ENCODE peak calls at places on chromosomes 4 and X, in four cellular contexts. M is suprapubic skin, H is gastrocnemius medialis, S is endodermal cell. N is an unnamed sample.

GRCh38 chrX:39762266-39762841 is 335.4 kb downstream of the BCOR start:
- DNase-seq in S (no peak), M (no peak), H (no peak), N (no peak)

GRCh38 chr4:7206856-7207567 is 14.7 kb downstream of the SORCS2 start:
- DNase-seq in H (peak), S (peak), M (peak), N (peak)

GRCh38 chr4:11480683-11481082 is 52.0 kb upstream of the HS3ST1 start:
- DNase-seq in H (peak), S (no peak), M (no peak), N (peak)

GRCh38 chr4:68865178-68865638 is 49.4 kb downstream of the UGT2B10 start:
- DNase-seq in M (no peak), S (no peak), H (no peak), N (no peak)

GRCh38 chr4:168848112-168848511 is 161.9 kb downstream of the CBR4 start:
- DNase-seq in S (no peak), M (no peak), H (no peak), N (no peak)

GRCh38 chrX:119690921-119691716 is 1.8 kb downstream of the SEPTIN6 start:
- DNase-seq in S (no peak), H (no peak), M (no peak), N (no peak)

GRCh38 chr4:102501635-102502382 is 650 bp downstream of the NFKB1 start:
- DNase-seq in S (peak), M (peak), H (peak), N (peak)

GRCh38 chrX:16445166-16445752 is 204.7 kb upstream of the S100G start:
- DNase-seq in S (peak), H (no peak), M (no peak), N (no peak)

GRCh38 chrX:41923925-41924693 is 755 bp upstream of the CASK start:
- DNase-seq in M (no peak), H (no peak), S (peak), N (no peak)

GRCh38 chr4:145234086-145234694 is 53.8 kb upstream of the OTUD4 start:
- DNase-seq in S (peak), H (no peak), M (no peak), N (no peak)

GRCh38 chr4:37895271-37895670 is 4.4 kb downstream of the TBC1D1 start:
- DNase-seq in M (no peak), H (no peak), S (no peak), N (no peak)

GRCh38 chr4:16034010-16034829 is 49.6 kb downstream of the PROM1 start:
- DNase-seq in H (no peak), S (no peak), M (no peak), N (no peak)

GRCh38 chr4:13540446-13541175 is 3.7 kb downstream of the NKX3-2 start:
- DNase-seq in H (no peak), M (no peak), S (peak), N (no peak)

GRCh38 chrX:11117751-11118150 is 6.6 kb downstream of the HCCS start:
- DNase-seq in S (no peak), M (no peak), H (no peak), N (no peak)

GRCh38 chr4:67762091-67762490 is 7.9 kb upstream of the GNRHR start:
- DNase-seq in M (no peak), H (no peak), S (no peak), N (no peak)

GRCh38 chr4:26525136-26525535 is 34.9 kb upstream of the CCKAR start:
- DNase-seq in H (no peak), S (no peak), M (no peak), N (no peak)

GRCh38 chr4:25900310-25900709 is 13.7 kb upstream of the SMIM20 start:
- DNase-seq in H (no peak), S (no peak), M (no peak), N (no peak)

GRCh38 chrX:139850968-139851367 is 81.9 kb downstream of the ATP11C start:
- DNase-seq in M (no peak), H (no peak), S (no peak), N (no peak)

GRCh38 chr4:151694819-151695730 is 65.7 kb downstream of the GATB start:
- DNase-seq in S (no peak), H (no peak), M (no peak), N (no peak)

GRCh38 chr4:111811661-111812060 is 333.6 kb upstream of the FAM241A start:
- DNase-seq in H (no peak), S (no peak), M (no peak), N (no peak)

GRCh38 chrX:38374431-38374830 is 22.0 kb downstream of the OTC start:
- DNase-seq in S (no peak), M (no peak), H (no peak), N (no peak)

GRCh38 chr4:56976878-56977320 is 507 bp downstream of the NOA1 start:
- DNase-seq in S (peak), M (peak), H (no peak), N (no peak)

GRCh38 chrX:101385795-101386541 is at the start of gene BTK:
- DNase-seq in H (no peak), S (no peak), M (no peak), N (no peak)

GRCh38 chr4:33104190-33104773 is 2384.1 kb downstream of the PCDH7 start:
- DNase-seq in S (no peak), M (no peak), H (no peak), N (no peak)

GRCh38 chrX:106286053-106286650 is 118.0 kb downstream of the PWWP3B start:
- DNase-seq in S (no peak), M (no peak), H (no peak), N (no peak)

GRCh38 chr4:40978548-40978947 is 228.8 kb downstream of the NSUN7 start:
- DNase-seq in M (no peak), S (no peak), H (no peak), N (no peak)

GRCh38 chr4:76459291-76459723 is 24.3 kb downstream of the SHROOM3 start:
- DNase-seq in H (no peak), S (peak), M (no peak), N (no peak)

GRCh38 chr4:138938371-138938699 is 77.2 kb upstream of the NOCT start:
- DNase-seq in M (no peak), H (no peak), S (no peak), N (no peak)

GRCh38 chrX:41558531-41558930 is 111.4 kb downstream of the NYX start:
- DNase-seq in H (no peak), S (no peak), M (no peak), N (no peak)

GRCh38 chrX:153494061-153494460 is 719 bp upstream of the BGN start:
- DNase-seq in S (no peak), M (no peak), H (no peak), N (peak)
- TF ChIP-seq CTCF in S (no peak), M (no peak), H (no peak), N (no peak)

GRCh38 chrX:63958134-63958865 is 173.3 kb upstream of the ARHGEF9 start:
- DNase-seq in S (no peak), M (no peak), H (no peak), N (no peak)
- TF ChIP-seq CTCF in S (no peak), M (no peak), H (no peak), N (no peak)

DNA sequence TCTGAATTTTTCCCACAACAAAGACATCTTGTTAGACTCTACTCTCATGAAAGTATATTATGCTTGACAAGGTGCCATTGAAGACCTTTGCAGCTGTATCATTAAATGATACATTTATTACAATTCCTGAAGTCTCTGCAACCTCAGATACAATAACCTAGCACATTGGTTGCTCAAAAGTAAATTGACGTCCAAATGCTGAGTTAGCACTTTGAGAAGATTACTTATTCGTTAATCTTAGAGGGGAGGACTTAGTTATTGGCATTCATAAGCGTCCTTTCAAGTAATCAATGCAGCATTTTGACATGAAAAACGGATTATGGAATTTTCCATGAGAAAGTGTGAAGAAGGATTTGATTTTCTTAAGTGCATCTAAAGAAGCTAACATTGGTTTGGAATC is 151.6 kb downstream of the ARSF start:
- DNase-seq in H (no peak), M (no peak), S (no peak), N (no peak)
- TF ChIP-seq CTCF in H (no peak), M (no peak), S (no peak), N (no peak)

GRCh38 chrX:154136627-154137161 is 7.3 kb upstream of the OPN1LW start:
- DNase-seq in H (peak), S (peak), M (peak), N (peak)
- TF ChIP-seq CTCF in H (peak), S (peak), M (peak), N (peak)

GRCh38 chr4:83028976-83029375 is 6.0 kb upstream of the COPS4 start:
- DNase-seq in S (no peak), H (no peak), M (no peak), N (no peak)

GRCh38 chr4:83036991-83037390 is 2.0 kb downstream of the COPS4 start:
- DNase-seq in M (no peak), H (no peak), S (no peak), N (no peak)

GRCh38 chr4:83040269-83040668 is 5.3 kb downstream of the COPS4 start:
- DNase-seq in H (no peak), S (no peak), M (no peak), N (no peak)

GRCh38 chr4:83029688-83030087 is 5.3 kb upstream of the COPS4 start:
- DNase-seq in H (no peak), M (no peak), S (no peak), N (no peak)

GRCh38 chr4:83034630-83035494 is at the start of gene COPS4:
- DNase-seq in M (peak), H (peak), S (peak), N (peak)
- TF ChIP-seq CTCF in M (peak), H (peak), S (peak), N (peak)